ENCODE peak calls at places on chromosomes 12 and 14, in six cellular contexts. V, K, L, H, S and U are unnamed samples.

GRCh38 chr12:10701226-10701681 is 21.9 kb downstream of the YBX3 start:
- DNase-seq in L (peak), V (no peak), K (no peak), H (no peak), S (peak), U (no peak)

GRCh38 chr12:46983959-46984833 is 95.2 kb upstream of the PCED1B start:
- DNase-seq in H (peak), V (peak), K (no peak), S (peak), L (peak), U (no peak)

GRCh38 chr14:51473808-51474207 is 177.9 kb upstream of the FRMD6 start:
- DNase-seq in K (no peak), S (peak), H (no peak), L (no peak), V (no peak), U (no peak)

GRCh38 chr14:22168092-22168955 is 420.7 kb downstream of the DAD1 start:
- DNase-seq in H (no peak), S (no peak), V (no peak), K (no peak), L (no peak), U (no peak)

GRCh38 chr14:92403981-92404380 is 81.0 kb downstream of the SLC24A4 start:
- DNase-seq in S (peak), V (no peak), H (no peak), K (no peak), L (no peak), U (no peak)

GRCh38 chr14:33914676-33915516 is 36.0 kb downstream of the EGLN3 start:
- DNase-seq in K (no peak), L (no peak), H (no peak), V (no peak), S (peak), U (peak)

GRCh38 chr14:43792980-43793379 is 714.1 kb downstream of the FSCB start:
- DNase-seq in H (no peak), K (no peak), V (no peak), S (no peak), L (no peak), U (no peak)

GRCh38 chr12:45331552-45331951 is 115.7 kb downstream of the ANO6 start:
- DNase-seq in H (no peak), K (no peak), L (no peak), S (no peak), V (no peak), U (no peak)

GRCh38 chr12:113214938-113215400 is 6.3 kb upstream of the TPCN1 start:
- DNase-seq in S (peak), V (no peak), K (peak), L (no peak), H (no peak), U (peak)

GRCh38 chr12:49903351-49903699 is 375 bp downstream of the FAIM2 start:
- DNase-seq in L (no peak), K (no peak), H (no peak), S (no peak), V (no peak), U (no peak)

GRCh38 chr12:113062502-113063395 is 6.2 kb downstream of the DTX1 start:
- DNase-seq in K (no peak), S (no peak), V (peak), H (no peak), L (no peak), U (no peak)

GRCh38 chr12:24754690-24755638 is 193.9 kb downstream of the BCAT1 start:
- DNase-seq in S (peak), H (no peak), V (no peak), K (no peak), L (no peak), U (no peak)

GRCh38 chr14:60396718-60397343 is 89.0 kb downstream of the C14orf39 start:
- DNase-seq in L (no peak), V (no peak), H (no peak), S (no peak), K (no peak), U (no peak)

DNA sequence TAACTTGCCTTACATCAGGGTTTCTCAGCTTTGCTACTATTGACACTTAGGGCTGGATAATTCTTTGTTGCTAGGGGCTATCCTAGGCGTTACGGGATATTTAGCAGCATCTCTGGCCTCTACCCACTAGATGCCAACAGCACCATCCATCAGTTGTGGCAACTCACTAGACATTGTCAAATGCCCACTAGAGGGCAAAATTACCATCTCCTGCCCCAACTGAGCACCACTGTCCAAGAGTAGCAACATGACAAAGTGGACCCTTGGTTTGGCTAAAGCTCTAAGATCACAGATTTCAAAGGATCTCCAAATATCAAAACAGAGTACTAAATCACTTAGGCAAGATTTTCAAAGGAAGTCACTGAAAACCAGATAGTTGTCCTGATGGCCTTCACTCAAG is 251.7 kb upstream of the TBX3 start:
- DNase-seq in K (no peak), V (peak), S (peak), L (no peak), H (no peak), U (no peak)
- TF ChIP-seq CTCF in K (peak), V (no peak), S (peak), L (no peak), H (no peak), U (no peak)

DNA sequence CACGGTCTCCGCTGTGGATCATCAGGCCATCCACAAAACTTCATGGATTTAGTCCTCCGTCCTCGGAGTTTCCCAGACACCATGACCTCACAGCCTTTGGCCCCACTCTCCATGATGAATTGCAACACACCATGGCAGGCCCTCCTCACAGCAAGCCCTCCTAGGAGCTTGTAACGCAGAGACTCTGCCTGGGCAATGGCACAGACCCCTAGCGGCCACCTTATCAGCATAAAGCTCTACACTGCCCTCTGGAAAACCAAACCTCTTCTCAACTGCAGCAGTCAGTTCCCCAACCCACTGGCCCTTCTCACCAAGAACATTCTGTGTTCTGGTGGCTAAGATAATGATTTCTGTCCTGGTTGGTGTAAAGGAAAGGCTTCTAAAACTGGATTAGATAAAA is 238.4 kb upstream of the USP15 start:
- DNase-seq in V (no peak), H (no peak), K (no peak), S (no peak), L (no peak), U (no peak)
- TF ChIP-seq CTCF in V (no peak), H (no peak), K (no peak), S (no peak), L (no peak), U (no peak)

GRCh38 chr12:40762072-40762471 is 69.8 kb downstream of the CNTN1 start:
- DNase-seq in S (no peak), H (no peak), V (no peak), K (no peak), L (no peak), U (no peak)
- TF ChIP-seq CTCF in S (no peak), H (peak), V (no peak), K (no peak), L (no peak), U (no peak)

DNA sequence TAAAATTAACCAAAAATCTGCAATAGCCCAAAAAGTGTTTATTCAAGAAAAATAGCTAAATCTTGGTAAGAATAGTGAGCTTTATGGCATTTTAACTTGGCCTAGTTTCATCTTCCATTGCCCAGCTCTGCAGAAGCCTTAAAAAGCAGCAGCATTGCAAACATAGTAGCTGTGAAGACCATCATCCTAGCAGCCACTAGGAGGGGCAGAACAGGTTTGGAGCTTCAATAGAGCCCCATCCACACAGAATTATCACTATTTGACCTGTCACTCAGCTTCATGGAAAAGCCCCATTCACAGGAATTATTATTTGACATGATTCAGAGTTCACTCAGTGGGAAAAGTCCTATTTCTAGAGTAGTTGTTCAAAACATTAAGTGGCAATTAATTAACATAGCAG is 7.3 kb downstream of the CLEC14A start:
- DNase-seq in L (no peak), V (no peak), H (no peak), S (no peak), K (no peak), U (no peak)
- TF ChIP-seq CTCF in L (no peak), V (no peak), H (peak), S (peak), K (no peak), U (no peak)